ENCODE peak calls at places on chromosomes 3 and 15, in six cellular contexts. Z is A549, T is IMR-90, I is GM12878, M is K562, H is HepG2. Q is an unnamed sample.

GRCh38 chr3:42683875-42684593 is 1.3 kb upstream of the KLHL40 start:
- DNase-seq in Z (peak; percentile 76), T (peak; percentile 97), I (no peak), M (peak; percentile 96), H (peak; percentile 71), Q (peak; percentile 61)

GRCh38 chr3:98734737-98735136 is 28.4 kb upstream of the ST3GAL6 start:
- DNase-seq in Z (no peak), T (no peak), I (no peak), M (no peak), H (no peak), Q (no peak)

GRCh38 chr3:119796368-119796767 is 14.5 kb downstream of the NR1I2 start:
- DNase-seq in Z (no peak), T (no peak), I (no peak), M (no peak), H (no peak), Q (no peak)

GRCh38 chr3:155963557-155963956 is 93.1 kb downstream of the GMPS start:
- DNase-seq in Z (no peak), T (peak; percentile 51), I (no peak), M (no peak), H (no peak), Q (no peak)

GRCh38 chr3:115623414-115623868 is at the start of gene GAP43:
- DNase-seq in Z (peak; percentile 8), T (peak; percentile 86), I (no peak), M (no peak), H (peak; percentile 3), Q (peak; percentile 55)

GRCh38 chr3:124772081-124772831 is 42.0 kb downstream of the UMPS start:
- DNase-seq in Z (no peak), T (peak; percentile 70), I (no peak), M (peak; percentile 63), H (no peak), Q (no peak)

GRCh38 chr3:197750396-197750831 is 731 bp downstream of the FYTTD1 start:
- DNase-seq in Z (peak; percentile 66), T (peak; percentile 69), I (no peak), M (peak; percentile 44), H (no peak), Q (peak; percentile 40)

GRCh38 chr15:68784206-68784605 is 36.5 kb downstream of the ANP32A start:
- DNase-seq in Z (no peak), T (no peak), I (no peak), M (no peak), H (no peak), Q (no peak)

GRCh38 chr3:158313344-158313927 is 203.5 kb downstream of the RSRC1 start:
- DNase-seq in Z (peak; percentile 8), T (peak; percentile 7), I (no peak), M (peak; percentile 12), H (peak; percentile 31), Q (peak; percentile 21)

DNA sequence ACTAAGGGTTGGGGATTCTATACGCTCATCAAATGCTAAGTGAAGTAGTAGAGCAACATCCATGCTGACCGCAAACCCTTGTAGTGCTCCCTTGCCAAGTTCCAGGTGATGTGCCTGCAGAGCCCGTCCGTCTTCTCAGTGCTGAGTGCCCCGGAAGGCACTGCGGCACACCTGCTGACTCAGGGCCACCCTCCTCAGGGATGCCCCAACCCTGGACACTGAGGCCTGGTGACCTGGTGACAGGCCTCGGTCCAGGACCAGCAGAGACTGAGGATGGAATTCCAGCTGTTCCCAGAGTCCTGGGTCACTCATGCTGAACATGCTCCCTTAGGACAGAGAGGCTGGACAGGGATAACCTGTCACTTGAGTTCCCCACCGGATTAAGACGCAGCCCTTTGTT is 422.5 kb downstream of the OCA2 start:
- DNase-seq in Z (no peak), T (no peak), I (no peak), M (no peak), H (no peak), Q (no peak)
- TF ChIP-seq BHLHE40 in Z (no peak), T (no peak), I (no peak), M (no peak), H (no peak), Q (no peak)

DNA sequence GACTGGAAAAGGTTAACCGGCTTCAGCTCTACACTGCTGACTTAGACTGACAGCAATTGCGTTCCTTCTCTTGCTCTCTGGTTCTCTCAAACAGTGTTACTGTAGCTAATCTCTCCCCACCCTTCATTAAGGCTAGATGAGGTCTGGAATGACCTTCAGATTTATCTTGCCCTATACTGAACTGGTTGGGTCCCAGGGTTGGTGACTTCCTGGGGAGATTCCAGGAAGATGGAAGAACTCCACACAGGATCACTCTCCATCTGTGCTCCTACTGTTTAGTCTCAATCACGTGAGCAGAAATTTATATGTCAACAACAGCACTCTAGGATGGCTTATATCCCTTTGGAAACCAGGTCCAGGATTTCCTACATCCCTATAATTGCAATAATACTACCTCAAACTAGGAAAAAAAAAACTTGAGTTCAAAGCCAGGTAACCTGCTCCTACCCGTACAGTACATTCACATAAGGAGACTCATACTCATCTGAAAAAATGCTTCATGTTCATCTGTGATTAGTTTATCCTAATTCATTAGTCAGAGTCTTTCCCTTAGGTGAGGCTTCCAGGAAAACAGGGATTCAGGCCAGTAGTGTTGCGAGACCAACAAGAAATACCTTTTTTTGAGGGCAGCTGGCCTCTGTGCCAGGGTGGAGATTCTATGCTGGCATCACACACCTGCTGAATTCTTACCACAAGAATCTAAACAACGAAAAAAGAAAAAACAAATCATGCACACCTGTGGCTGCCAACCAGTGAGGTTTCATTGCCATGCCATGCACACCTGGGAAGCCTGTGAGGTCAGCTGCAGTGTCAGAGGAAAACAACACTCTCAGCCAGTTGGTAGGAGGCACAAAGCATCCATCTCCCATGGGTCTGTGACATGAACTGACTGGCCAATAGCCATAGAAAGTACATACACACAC is 297.3 kb downstream of the MECOM start:
- DNase-seq in Z (no peak), T (no peak), I (no peak), M (no peak), H (no peak), Q (no peak)
- TF ChIP-seq BHLHE40 in Z (no peak), T (no peak), I (no peak), M (no peak), H (no peak), Q (no peak)

GRCh38 chr15:36415643-36416042 is 163.8 kb upstream of the CDIN1 start:
- DNase-seq in Z (no peak), T (peak; percentile 88), I (no peak), M (no peak), H (no peak), Q (no peak)

GRCh38 chr15:36409819-36410218 is 169.6 kb upstream of the CDIN1 start:
- DNase-seq in Z (no peak), T (no peak), I (no peak), M (no peak), H (no peak), Q (no peak)

DNA sequence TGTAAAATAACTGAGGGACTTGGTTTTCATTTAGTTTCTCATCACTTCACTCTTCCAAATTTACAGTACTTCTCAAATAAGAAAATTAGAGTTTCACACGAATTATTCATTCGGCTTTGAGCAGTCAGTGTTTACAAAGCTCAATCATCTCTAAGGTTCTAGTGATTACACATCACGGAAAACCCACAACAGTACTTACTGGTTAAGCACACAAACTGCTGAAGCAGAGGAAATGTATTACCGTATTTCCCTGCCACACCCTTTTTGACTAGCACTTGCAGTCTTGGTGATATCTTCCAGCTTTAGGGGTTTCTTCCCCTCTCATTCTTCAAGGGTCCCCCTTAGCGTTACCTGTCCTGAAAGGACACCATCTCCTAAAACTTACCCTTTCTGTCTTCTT is 164.8 kb upstream of the CDIN1 start:
- DNase-seq in Z (no peak), T (peak; percentile 17), I (no peak), M (no peak), H (no peak), Q (no peak)
- TF ChIP-seq BHLHE40 in Z (no peak), T (no peak), I (no peak), M (no peak), H (no peak), Q (no peak)

GRCh38 chr15:60297047-60297446 is 100.7 kb downstream of the ANXA2 start:
- DNase-seq in Z (no peak), T (no peak), I (no peak), M (no peak), H (no peak), Q (no peak)

GRCh38 chr15:60299452-60300047 is 98.2 kb downstream of the ANXA2 start:
- DNase-seq in Z (peak; percentile 12), T (no peak), I (no peak), M (peak; percentile 22), H (no peak), Q (peak; percentile 57)

DNA sequence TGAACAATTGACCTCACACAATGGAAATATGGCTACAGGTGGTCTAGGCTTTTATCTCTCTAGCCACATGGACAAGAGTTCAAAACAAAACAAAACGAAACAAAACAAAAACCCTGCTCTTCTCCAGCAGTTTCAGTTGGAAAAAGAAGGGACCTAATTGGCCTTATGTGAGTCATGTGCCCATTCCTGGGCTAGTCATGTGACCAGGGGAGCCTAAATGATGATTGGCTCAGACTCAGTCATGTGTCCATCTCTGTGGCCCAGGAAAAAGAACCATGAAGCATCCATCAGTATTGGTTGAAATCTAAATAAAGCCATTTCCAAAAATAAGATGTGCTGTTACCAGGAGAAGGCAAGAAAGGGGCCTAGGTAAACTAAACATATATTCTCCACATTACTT is 96.8 kb downstream of the ANXA2 start:
- DNase-seq in Z (peak; percentile 31), T (no peak), I (no peak), M (peak; percentile 36), H (no peak), Q (no peak)
- TF ChIP-seq BHLHE40 in Z (no peak), T (no peak), I (no peak), M (no peak), H (no peak), Q (no peak)

DNA sequence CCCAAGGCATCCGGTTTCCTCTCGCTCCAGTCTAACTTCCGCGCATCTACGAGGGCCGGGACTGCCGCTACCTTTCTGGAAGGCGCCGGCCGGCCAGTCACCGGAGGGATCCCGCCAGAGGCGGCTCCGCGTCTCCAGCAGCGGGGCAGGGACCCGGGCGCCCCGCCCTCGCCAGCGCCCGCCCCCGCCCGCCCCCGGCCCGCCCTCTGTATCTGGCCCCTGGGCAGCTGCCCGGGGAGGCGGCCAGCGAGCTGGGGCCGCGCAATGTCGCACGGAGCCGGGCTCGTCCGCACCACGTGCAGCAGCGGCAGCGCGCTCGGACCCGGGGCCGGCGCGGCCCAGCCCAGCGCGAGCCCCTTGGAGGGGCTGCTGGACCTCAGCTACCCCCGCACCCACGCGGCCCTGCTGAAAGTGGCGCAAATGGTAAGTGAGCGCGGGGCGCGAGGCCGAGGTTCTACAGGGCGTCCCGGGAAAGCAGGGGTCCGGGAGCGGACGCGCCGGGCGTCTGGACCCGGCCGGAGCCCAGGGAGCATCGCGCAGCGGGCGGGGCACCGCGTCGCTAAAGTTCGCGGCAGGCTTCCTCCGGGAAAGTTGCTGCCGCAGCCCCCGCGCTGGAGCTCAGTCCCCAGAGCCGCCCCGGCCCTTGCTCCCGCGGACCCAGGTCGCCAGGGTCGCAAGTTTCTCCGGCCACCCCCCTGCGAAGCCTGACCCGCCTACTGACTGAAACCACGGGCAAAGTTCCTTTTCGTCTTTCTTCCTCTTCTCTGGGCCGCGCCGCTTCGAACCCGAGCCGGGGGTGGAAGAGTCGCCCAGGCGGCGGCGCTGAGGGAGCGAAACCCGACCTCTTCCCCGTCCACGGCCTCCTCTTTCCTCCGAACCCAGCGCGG is at the start of gene CMTM7:
- DNase-seq in Z (peak; percentile 43), T (peak; percentile 35), I (no peak), M (peak; percentile 76), H (peak; percentile 39), Q (peak; percentile 71)
- TF ChIP-seq BHLHE40 in Z (no peak), T (peak; percentile 17), I (no peak), M (no peak), H (no peak), Q (no peak)